ENCODE peak calls at places on chromosomes 5 and 9, in five cellular contexts. One of them, this sample, is unnamed.

GRCh38 chr5:134125195-134126015 is 10.9 kb downstream of the TCF7 start:
- DNase-seq in AG09319: peak; percentile 89
- DNase-seq in ELF-1: no peak
- DNase-seq in stimulated activated CD4-positive, alpha-beta T cell treated with anti-CD3 and anti-CD28 coated beads, Interleukin-1b, Interleukin-23, amount 100 ng/mL, for 48 hours: no peak
- DNase-seq in kidney glomerular epithelial cell: peak; percentile 35
- DNase-seq in this sample: no peak

GRCh38 chr5:112628219-112628618 is 109.5 kb upstream of the APC start:
- DNase-seq in ELF-1: no peak
- DNase-seq in AG09319: no peak
- DNase-seq in kidney glomerular epithelial cell: no peak
- DNase-seq in stimulated activated CD4-positive, alpha-beta T cell treated with anti-CD3 and anti-CD28 coated beads, Interleukin-1b, Interleukin-23, amount 100 ng/mL, for 48 hours: no peak
- DNase-seq in this sample: no peak

GRCh38 chr9:14565352-14565956 is 127.8 kb downstream of the ZDHHC21 start:
- DNase-seq in kidney glomerular epithelial cell: no peak
- DNase-seq in stimulated activated CD4-positive, alpha-beta T cell treated with anti-CD3 and anti-CD28 coated beads, Interleukin-1b, Interleukin-23, amount 100 ng/mL, for 48 hours: no peak
- DNase-seq in AG09319: no peak
- DNase-seq in ELF-1: no peak
- DNase-seq in this sample: no peak

GRCh38 chr9:114501786-114502682 is 3.2 kb downstream of the WHRN start:
- DNase-seq in ELF-1: peak; percentile 72
- DNase-seq in kidney glomerular epithelial cell: peak; percentile 19
- DNase-seq in AG09319: no peak
- DNase-seq in stimulated activated CD4-positive, alpha-beta T cell treated with anti-CD3 and anti-CD28 coated beads, Interleukin-1b, Interleukin-23, amount 100 ng/mL, for 48 hours: no peak
- DNase-seq in this sample: no peak

GRCh38 chr5:39299962-39300361 is 64.3 kb downstream of the C9 start:
- DNase-seq in stimulated activated CD4-positive, alpha-beta T cell treated with anti-CD3 and anti-CD28 coated beads, Interleukin-1b, Interleukin-23, amount 100 ng/mL, for 48 hours: no peak
- DNase-seq in ELF-1: no peak
- DNase-seq in AG09319: no peak
- DNase-seq in kidney glomerular epithelial cell: no peak
- DNase-seq in this sample: no peak

GRCh38 chr5:71767661-71768060 is 48.6 kb downstream of the CARTPT start:
- DNase-seq in ELF-1: no peak
- DNase-seq in stimulated activated CD4-positive, alpha-beta T cell treated with anti-CD3 and anti-CD28 coated beads, Interleukin-1b, Interleukin-23, amount 100 ng/mL, for 48 hours: no peak
- DNase-seq in kidney glomerular epithelial cell: no peak
- DNase-seq in AG09319: no peak
- DNase-seq in this sample: no peak

GRCh38 chr5:81425569-81425968 is 31.6 kb upstream of the ACOT12 start:
- DNase-seq in ELF-1: peak; percentile 20
- DNase-seq in AG09319: no peak
- DNase-seq in stimulated activated CD4-positive, alpha-beta T cell treated with anti-CD3 and anti-CD28 coated beads, Interleukin-1b, Interleukin-23, amount 100 ng/mL, for 48 hours: no peak
- DNase-seq in kidney glomerular epithelial cell: no peak
- DNase-seq in this sample: no peak

GRCh38 chr5:75368391-75368790 is 31.4 kb downstream of the HMGCR start:
- DNase-seq in stimulated activated CD4-positive, alpha-beta T cell treated with anti-CD3 and anti-CD28 coated beads, Interleukin-1b, Interleukin-23, amount 100 ng/mL, for 48 hours: no peak
- DNase-seq in AG09319: no peak
- DNase-seq in kidney glomerular epithelial cell: no peak
- DNase-seq in ELF-1: no peak
- DNase-seq in this sample: no peak

GRCh38 chr9:120776788-120777187 is 16.4 kb downstream of the FBXW2 start:
- DNase-seq in kidney glomerular epithelial cell: no peak
- DNase-seq in AG09319: no peak
- DNase-seq in ELF-1: no peak
- DNase-seq in stimulated activated CD4-positive, alpha-beta T cell treated with anti-CD3 and anti-CD28 coated beads, Interleukin-1b, Interleukin-23, amount 100 ng/mL, for 48 hours: no peak
- DNase-seq in this sample: no peak

GRCh38 chr9:31733166-31733565 is 651.3 kb upstream of the ACO1 start:
- DNase-seq in AG09319: no peak
- DNase-seq in kidney glomerular epithelial cell: no peak
- DNase-seq in ELF-1: no peak
- DNase-seq in stimulated activated CD4-positive, alpha-beta T cell treated with anti-CD3 and anti-CD28 coated beads, Interleukin-1b, Interleukin-23, amount 100 ng/mL, for 48 hours: no peak
- DNase-seq in this sample: no peak

GRCh38 chr5:75588666-75589065 is 22.6 kb upstream of the ANKDD1B start:
- DNase-seq in kidney glomerular epithelial cell: no peak
- DNase-seq in ELF-1: no peak
- DNase-seq in AG09319: no peak
- DNase-seq in stimulated activated CD4-positive, alpha-beta T cell treated with anti-CD3 and anti-CD28 coated beads, Interleukin-1b, Interleukin-23, amount 100 ng/mL, for 48 hours: no peak
- DNase-seq in this sample: no peak

GRCh38 chr5:34658023-34658422 is 1.9 kb downstream of the RAI14 start:
- DNase-seq in AG09319: no peak
- DNase-seq in ELF-1: no peak
- DNase-seq in kidney glomerular epithelial cell: peak; percentile 40
- DNase-seq in stimulated activated CD4-positive, alpha-beta T cell treated with anti-CD3 and anti-CD28 coated beads, Interleukin-1b, Interleukin-23, amount 100 ng/mL, for 48 hours: no peak
- DNase-seq in this sample: no peak

GRCh38 chr9:76699966-76700365 is 64.3 kb upstream of the PCA3 start:
- DNase-seq in kidney glomerular epithelial cell: no peak
- DNase-seq in ELF-1: no peak
- DNase-seq in stimulated activated CD4-positive, alpha-beta T cell treated with anti-CD3 and anti-CD28 coated beads, Interleukin-1b, Interleukin-23, amount 100 ng/mL, for 48 hours: no peak
- DNase-seq in AG09319: peak; percentile 69
- DNase-seq in this sample: no peak

GRCh38 chr9:117775576-117775975 is 71.4 kb downstream of the TLR4 start:
- DNase-seq in ELF-1: no peak
- DNase-seq in AG09319: no peak
- DNase-seq in stimulated activated CD4-positive, alpha-beta T cell treated with anti-CD3 and anti-CD28 coated beads, Interleukin-1b, Interleukin-23, amount 100 ng/mL, for 48 hours: no peak
- DNase-seq in kidney glomerular epithelial cell: no peak
- DNase-seq in this sample: no peak

GRCh38 chr5:2299388-2300220 is 416.9 kb upstream of the IRX4 start:
- DNase-seq in AG09319: no peak
- DNase-seq in kidney glomerular epithelial cell: no peak
- DNase-seq in stimulated activated CD4-positive, alpha-beta T cell treated with anti-CD3 and anti-CD28 coated beads, Interleukin-1b, Interleukin-23, amount 100 ng/mL, for 48 hours: no peak
- DNase-seq in ELF-1: peak; percentile 55
- DNase-seq in this sample: no peak

GRCh38 chr9:90659626-90660364 is 17.2 kb upstream of the DIRAS2 start:
- DNase-seq in ELF-1: no peak
- DNase-seq in AG09319: no peak
- DNase-seq in stimulated activated CD4-positive, alpha-beta T cell treated with anti-CD3 and anti-CD28 coated beads, Interleukin-1b, Interleukin-23, amount 100 ng/mL, for 48 hours: no peak
- DNase-seq in kidney glomerular epithelial cell: peak; percentile 12
- DNase-seq in this sample: no peak

GRCh38 chr9:90290716-90291485 is 351.7 kb downstream of the DIRAS2 start:
- DNase-seq in kidney glomerular epithelial cell: no peak
- DNase-seq in ELF-1: no peak
- DNase-seq in AG09319: no peak
- DNase-seq in stimulated activated CD4-positive, alpha-beta T cell treated with anti-CD3 and anti-CD28 coated beads, Interleukin-1b, Interleukin-23, amount 100 ng/mL, for 48 hours: no peak
- DNase-seq in this sample: no peak

GRCh38 chr5:26932238-26932637 is 106.1 kb downstream of the CDH9 start:
- DNase-seq in ELF-1: no peak
- DNase-seq in AG09319: no peak
- DNase-seq in kidney glomerular epithelial cell: no peak
- DNase-seq in stimulated activated CD4-positive, alpha-beta T cell treated with anti-CD3 and anti-CD28 coated beads, Interleukin-1b, Interleukin-23, amount 100 ng/mL, for 48 hours: no peak
- DNase-seq in this sample: no peak

GRCh38 chr5:179612577-179613459 is 10.7 kb downstream of the HNRNPH1 start:
- DNase-seq in stimulated activated CD4-positive, alpha-beta T cell treated with anti-CD3 and anti-CD28 coated beads, Interleukin-1b, Interleukin-23, amount 100 ng/mL, for 48 hours: no peak
- DNase-seq in kidney glomerular epithelial cell: no peak
- DNase-seq in AG09319: no peak
- DNase-seq in ELF-1: peak; percentile 49
- DNase-seq in this sample: no peak

GRCh38 chr5:55856511-55857246 is 5.5 kb downstream of the IL31RA start:
- DNase-seq in ELF-1: no peak
- DNase-seq in stimulated activated CD4-positive, alpha-beta T cell treated with anti-CD3 and anti-CD28 coated beads, Interleukin-1b, Interleukin-23, amount 100 ng/mL, for 48 hours: no peak
- DNase-seq in kidney glomerular epithelial cell: no peak
- DNase-seq in AG09319: no peak
- DNase-seq in this sample: peak; percentile 45

GRCh38 chr9:22050924-22051323 is 41.8 kb upstream of the CDKN2B start:
- DNase-seq in kidney glomerular epithelial cell: no peak
- DNase-seq in stimulated activated CD4-positive, alpha-beta T cell treated with anti-CD3 and anti-CD28 coated beads, Interleukin-1b, Interleukin-23, amount 100 ng/mL, for 48 hours: no peak
- DNase-seq in AG09319: no peak
- DNase-seq in ELF-1: no peak
- DNase-seq in this sample: no peak

GRCh38 chr9:95738438-95738837 is 137.1 kb upstream of the ERCC6L2 start:
- DNase-seq in ELF-1: no peak
- DNase-seq in kidney glomerular epithelial cell: no peak
- DNase-seq in AG09319: no peak
- DNase-seq in stimulated activated CD4-positive, alpha-beta T cell treated with anti-CD3 and anti-CD28 coated beads, Interleukin-1b, Interleukin-23, amount 100 ng/mL, for 48 hours: no peak
- DNase-seq in this sample: no peak

GRCh38 chr9:68895741-68896478 is 118.0 kb downstream of the PRKACG start:
- DNase-seq in ELF-1: no peak
- DNase-seq in kidney glomerular epithelial cell: no peak
- DNase-seq in AG09319: no peak
- DNase-seq in stimulated activated CD4-positive, alpha-beta T cell treated with anti-CD3 and anti-CD28 coated beads, Interleukin-1b, Interleukin-23, amount 100 ng/mL, for 48 hours: no peak
- DNase-seq in this sample: no peak

GRCh38 chr9:106737516-106737915 is 125.5 kb upstream of the ZNF462 start:
- DNase-seq in stimulated activated CD4-positive, alpha-beta T cell treated with anti-CD3 and anti-CD28 coated beads, Interleukin-1b, Interleukin-23, amount 100 ng/mL, for 48 hours: no peak
- DNase-seq in AG09319: no peak
- DNase-seq in kidney glomerular epithelial cell: no peak
- DNase-seq in ELF-1: no peak
- DNase-seq in this sample: no peak

GRCh38 chr9:89536618-89537017 is 38.7 kb upstream of the SEMA4D start:
- DNase-seq in ELF-1: no peak
- DNase-seq in kidney glomerular epithelial cell: no peak
- DNase-seq in stimulated activated CD4-positive, alpha-beta T cell treated with anti-CD3 and anti-CD28 coated beads, Interleukin-1b, Interleukin-23, amount 100 ng/mL, for 48 hours: no peak
- DNase-seq in AG09319: no peak
- DNase-seq in this sample: peak; percentile 58

GRCh38 chr5:91126448-91126847 is 256.7 kb downstream of the ARRDC3 start:
- DNase-seq in kidney glomerular epithelial cell: peak; percentile 18
- DNase-seq in ELF-1: no peak
- DNase-seq in stimulated activated CD4-positive, alpha-beta T cell treated with anti-CD3 and anti-CD28 coated beads, Interleukin-1b, Interleukin-23, amount 100 ng/mL, for 48 hours: no peak
- DNase-seq in AG09319: peak; percentile 70
- DNase-seq in this sample: no peak

GRCh38 chr5:143064207-143064606 is 294.0 kb downstream of the ARHGAP26 start:
- DNase-seq in stimulated activated CD4-positive, alpha-beta T cell treated with anti-CD3 and anti-CD28 coated beads, Interleukin-1b, Interleukin-23, amount 100 ng/mL, for 48 hours: no peak
- DNase-seq in ELF-1: no peak
- DNase-seq in AG09319: no peak
- DNase-seq in kidney glomerular epithelial cell: no peak
- DNase-seq in this sample: no peak

GRCh38 chr5:122403965-122404364 is 91.9 kb downstream of the SNCAIP start:
- DNase-seq in ELF-1: no peak
- DNase-seq in stimulated activated CD4-positive, alpha-beta T cell treated with anti-CD3 and anti-CD28 coated beads, Interleukin-1b, Interleukin-23, amount 100 ng/mL, for 48 hours: no peak
- DNase-seq in kidney glomerular epithelial cell: no peak
- DNase-seq in AG09319: no peak
- DNase-seq in this sample: no peak

GRCh38 chr5:77859306-77859705 is 83.2 kb upstream of the TBCA start:
- DNase-seq in kidney glomerular epithelial cell: peak; percentile 38
- DNase-seq in ELF-1: no peak
- DNase-seq in AG09319: no peak
- DNase-seq in stimulated activated CD4-positive, alpha-beta T cell treated with anti-CD3 and anti-CD28 coated beads, Interleukin-1b, Interleukin-23, amount 100 ng/mL, for 48 hours: no peak
- DNase-seq in this sample: no peak

GRCh38 chr5:136062563-136063274 is 33.9 kb downstream of the TGFBI start:
- DNase-seq in stimulated activated CD4-positive, alpha-beta T cell treated with anti-CD3 and anti-CD28 coated beads, Interleukin-1b, Interleukin-23, amount 100 ng/mL, for 48 hours: peak; percentile 17
- DNase-seq in ELF-1: peak; percentile 61
- DNase-seq in AG09319: no peak
- DNase-seq in kidney glomerular epithelial cell: no peak
- DNase-seq in this sample: no peak

This sample was measured in T-helper 2 cell treated with Interferon-gamma antibody and Interleukin-4, amounts not matched to agents 5 μg/mL and 100 μg/mL, for 36 hours.